ENCODE peak calls at places on chromosome 2, in six cellular contexts. One of them, this sample, is unnamed.

GRCh38 chr2:150619607-150620330 is 132.3 kb upstream of the RND3 start:
- DNase-seq in GM23248: peak; percentile 80
- DNase-seq in PC-3: peak; percentile 86
- DNase-seq in HCT116: no peak
- DNase-seq in neural progenitor cell: no peak
- DNase-seq in GM23338: no peak
- DNase-seq in this sample: no peak

GRCh38 chr2:30109856-30110255 is 37.0 kb upstream of the YPEL5 start:
- DNase-seq in GM23248: no peak
- DNase-seq in PC-3: peak; percentile 69
- DNase-seq in HCT116: no peak
- DNase-seq in neural progenitor cell: no peak
- DNase-seq in GM23338: no peak
- DNase-seq in this sample: no peak

GRCh38 chr2:144508162-144508765 is 11.7 kb downstream of the ZEB2 start:
- DNase-seq in GM23248: peak; percentile 39
- DNase-seq in PC-3: no peak
- DNase-seq in HCT116: no peak
- DNase-seq in neural progenitor cell: no peak
- DNase-seq in GM23338: no peak
- DNase-seq in this sample: no peak

GRCh38 chr2:215498411-215498810 is 62.5 kb upstream of the FN1 start:
- DNase-seq in GM23248: peak; percentile 20
- DNase-seq in PC-3: no peak
- DNase-seq in HCT116: no peak
- DNase-seq in neural progenitor cell: no peak
- DNase-seq in GM23338: no peak
- DNase-seq in this sample: no peak

GRCh38 chr2:162072976-162073775 is 839 bp downstream of the DPP4 start:
- DNase-seq in GM23248: peak; percentile 50
- DNase-seq in PC-3: no peak
- DNase-seq in HCT116: no peak
- DNase-seq in neural progenitor cell: peak; percentile 19
- DNase-seq in GM23338: peak; percentile 56
- DNase-seq in this sample: no peak

GRCh38 chr2:236215196-236215595 is 47.0 kb upstream of the GBX2 start:
- DNase-seq in GM23248: no peak
- DNase-seq in PC-3: no peak
- DNase-seq in HCT116: no peak
- DNase-seq in neural progenitor cell: no peak
- DNase-seq in GM23338: no peak
- DNase-seq in this sample: no peak

GRCh38 chr2:29209551-29209950 is 94.3 kb downstream of the CLIP4 start:
- DNase-seq in GM23248: no peak
- DNase-seq in PC-3: peak; percentile 45
- DNase-seq in HCT116: no peak
- DNase-seq in neural progenitor cell: no peak
- DNase-seq in GM23338: no peak
- DNase-seq in this sample: no peak

GRCh38 chr2:43265006-43265770 is 38.8 kb upstream of the ZFP36L2 start:
- DNase-seq in GM23248: peak; percentile 4
- DNase-seq in PC-3: no peak
- DNase-seq in HCT116: no peak
- DNase-seq in neural progenitor cell: peak; percentile 24
- DNase-seq in GM23338: no peak
- DNase-seq in this sample: no peak

GRCh38 chr2:186984966-186985365 is 136.0 kb upstream of the ZSWIM2 start:
- DNase-seq in GM23248: no peak
- DNase-seq in PC-3: no peak
- DNase-seq in HCT116: no peak
- DNase-seq in neural progenitor cell: no peak
- DNase-seq in GM23338: no peak
- DNase-seq in this sample: no peak

GRCh38 chr2:232872826-232873225 is 2.8 kb downstream of the SNORC start:
- DNase-seq in GM23248: no peak
- DNase-seq in PC-3: no peak
- DNase-seq in HCT116: no peak
- DNase-seq in neural progenitor cell: no peak
- DNase-seq in GM23338: no peak
- DNase-seq in this sample: no peak

GRCh38 chr2:59034791-59035190 is 793.7 kb upstream of the FANCL start:
- DNase-seq in GM23248: peak; percentile 3
- DNase-seq in PC-3: no peak
- DNase-seq in HCT116: no peak
- DNase-seq in neural progenitor cell: no peak
- DNase-seq in GM23338: no peak
- DNase-seq in this sample: no peak

GRCh38 chr2:8796878-8797550 is 40.4 kb downstream of the KIDINS220 start:
- DNase-seq in GM23248: no peak
- DNase-seq in PC-3: no peak
- DNase-seq in HCT116: no peak
- DNase-seq in neural progenitor cell: no peak
- DNase-seq in GM23338: no peak
- DNase-seq in this sample: peak; percentile 48

GRCh38 chr2:160574472-160575140 is 81.0 kb upstream of the RBMS1 start:
- DNase-seq in GM23248: peak; percentile 93
- DNase-seq in PC-3: peak; percentile 78
- DNase-seq in HCT116: no peak
- DNase-seq in neural progenitor cell: no peak
- DNase-seq in GM23338: no peak
- DNase-seq in this sample: no peak

GRCh38 chr2:174174741-174175140 is 73.6 kb downstream of the OLA1 start:
- DNase-seq in GM23248: no peak
- DNase-seq in PC-3: no peak
- DNase-seq in HCT116: no peak
- DNase-seq in neural progenitor cell: no peak
- DNase-seq in GM23338: no peak
- DNase-seq in this sample: no peak

GRCh38 chr2:37768491-37768925 is 97.1 kb upstream of the CDC42EP3 start:
- DNase-seq in GM23248: peak; percentile 94
- DNase-seq in PC-3: peak; percentile 93
- DNase-seq in HCT116: no peak
- DNase-seq in neural progenitor cell: no peak
- DNase-seq in GM23338: peak; percentile 8
- DNase-seq in this sample: no peak

GRCh38 chr2:96353032-96353561 is 17.5 kb downstream of the NCAPH start:
- DNase-seq in GM23248: peak; percentile 89
- DNase-seq in PC-3: no peak
- DNase-seq in HCT116: no peak
- DNase-seq in neural progenitor cell: no peak
- DNase-seq in GM23338: no peak
- DNase-seq in this sample: no peak

GRCh38 chr2:109644571-109645275 is 30.6 kb downstream of the SOWAHC start:
- DNase-seq in GM23248: peak; percentile 60
- DNase-seq in PC-3: peak; percentile 38
- DNase-seq in HCT116: no peak
- DNase-seq in neural progenitor cell: peak; percentile 66
- DNase-seq in GM23338: peak; percentile 35
- DNase-seq in this sample: no peak

GRCh38 chr2:233234996-233235395 is 16.5 kb upstream of the ATG16L1 start:
- DNase-seq in GM23248: no peak
- DNase-seq in PC-3: no peak
- DNase-seq in HCT116: no peak
- DNase-seq in neural progenitor cell: no peak
- DNase-seq in GM23338: no peak
- DNase-seq in this sample: no peak

GRCh38 chr2:46643493-46643892 is 164.1 kb downstream of the TMEM247 start:
- DNase-seq in GM23248: no peak
- DNase-seq in PC-3: no peak
- DNase-seq in HCT116: no peak
- DNase-seq in neural progenitor cell: no peak
- DNase-seq in GM23338: no peak
- DNase-seq in this sample: peak; percentile 66

GRCh38 chr2:217989221-217989948 is 13.4 kb downstream of the TNS1 start:
- DNase-seq in GM23248: peak; percentile 26
- DNase-seq in PC-3: no peak
- DNase-seq in HCT116: no peak
- DNase-seq in neural progenitor cell: no peak
- DNase-seq in GM23338: no peak
- DNase-seq in this sample: no peak

GRCh38 chr2:53913721-53914120 is 54.0 kb upstream of the GPR75 start:
- DNase-seq in GM23248: peak; percentile 83
- DNase-seq in PC-3: no peak
- DNase-seq in HCT116: no peak
- DNase-seq in neural progenitor cell: no peak
- DNase-seq in GM23338: no peak
- DNase-seq in this sample: no peak

GRCh38 chr2:236338495-236339184 is 74.4 kb upstream of the ASB18 start:
- DNase-seq in GM23248: peak; percentile 50
- DNase-seq in PC-3: no peak
- DNase-seq in HCT116: no peak
- DNase-seq in neural progenitor cell: peak; percentile 53
- DNase-seq in GM23338: peak; percentile 57
- DNase-seq in this sample: no peak

GRCh38 chr2:63086687-63087086 is 36.1 kb downstream of the OTX1 start:
- DNase-seq in GM23248: no peak
- DNase-seq in PC-3: no peak
- DNase-seq in HCT116: no peak
- DNase-seq in neural progenitor cell: no peak
- DNase-seq in GM23338: no peak
- DNase-seq in this sample: no peak

GRCh38 chr2:3625186-3625585 is 30.3 kb downstream of the COLEC11 start:
- DNase-seq in GM23248: no peak
- DNase-seq in PC-3: no peak
- DNase-seq in HCT116: no peak
- DNase-seq in neural progenitor cell: no peak
- DNase-seq in GM23338: no peak
- DNase-seq in this sample: no peak

DNA sequence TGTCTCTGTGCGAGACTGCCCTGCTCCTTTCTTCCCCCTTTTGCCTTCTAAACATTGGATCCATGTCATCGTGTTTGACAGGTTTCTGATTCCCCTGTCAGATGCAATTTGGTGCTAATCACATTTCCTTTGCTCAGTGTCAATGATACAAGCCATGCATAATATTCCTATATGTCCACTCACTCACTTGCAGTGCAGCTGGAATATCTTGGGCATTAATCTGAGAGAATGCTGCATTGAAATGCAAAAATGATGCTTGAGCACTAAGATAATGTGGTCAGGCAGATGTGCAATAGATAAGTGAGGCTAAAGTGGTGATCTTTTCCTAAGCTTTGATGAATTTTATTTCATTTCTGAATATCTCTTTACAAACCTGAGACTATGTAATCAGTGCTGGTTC is 375.5 kb downstream of the PARD3B start:
- DNase-seq in GM23248: no peak
- DNase-seq in PC-3: no peak
- DNase-seq in HCT116: no peak
- DNase-seq in neural progenitor cell: no peak
- DNase-seq in GM23338: no peak
- DNase-seq in this sample: no peak
- TF ChIP-seq EZH2 in GM23248: no peak
- TF ChIP-seq EZH2 in PC-3: no peak
- TF ChIP-seq EZH2 in HCT116: no peak
- TF ChIP-seq EZH2 in neural progenitor cell: no peak
- TF ChIP-seq EZH2 in GM23338: no peak
- TF ChIP-seq EZH2 in this sample: no peak

GRCh38 chr2:170821631-170822291 is 5.1 kb downstream of the GAD1 start:
- DNase-seq in GM23248: no peak
- DNase-seq in PC-3: no peak
- DNase-seq in HCT116: no peak
- DNase-seq in neural progenitor cell: no peak
- DNase-seq in GM23338: peak; percentile 31
- DNase-seq in this sample: no peak

GRCh38 chr2:170820647-170821630 is 4.3 kb downstream of the GAD1 start:
- DNase-seq in GM23248: no peak
- DNase-seq in PC-3: no peak
- DNase-seq in HCT116: no peak
- DNase-seq in neural progenitor cell: no peak
- DNase-seq in GM23338: peak; percentile 51
- DNase-seq in this sample: peak; percentile 87

GRCh38 chr2:170818294-170819104 is 1.8 kb downstream of the GAD1 start:
- DNase-seq in GM23248: peak; percentile 33
- DNase-seq in PC-3: no peak
- DNase-seq in HCT116: no peak
- DNase-seq in neural progenitor cell: peak; percentile 44
- DNase-seq in GM23338: peak; percentile 65
- DNase-seq in this sample: no peak

GRCh38 chr2:170817999-170818293 is 1.3 kb downstream of the GAD1 start:
- DNase-seq in GM23248: no peak
- DNase-seq in PC-3: no peak
- DNase-seq in HCT116: no peak
- DNase-seq in neural progenitor cell: peak; percentile 76
- DNase-seq in GM23338: peak; percentile 66
- DNase-seq in this sample: no peak

GRCh38 chr2:170819941-170820646 is 3.4 kb downstream of the GAD1 start:
- DNase-seq in GM23248: no peak
- DNase-seq in PC-3: no peak
- DNase-seq in HCT116: no peak
- DNase-seq in neural progenitor cell: peak; percentile 70
- DNase-seq in GM23338: peak; percentile 83
- DNase-seq in this sample: no peak
- TF ChIP-seq EZH2phosphoT487 in GM23248: no peak
- TF ChIP-seq EZH2phosphoT487 in PC-3: no peak
- TF ChIP-seq EZH2phosphoT487 in HCT116: no peak
- TF ChIP-seq EZH2phosphoT487 in neural progenitor cell: peak; percentile 67
- TF ChIP-seq EZH2phosphoT487 in GM23338: no peak
- TF ChIP-seq EZH2phosphoT487 in this sample: no peak

DNA sequence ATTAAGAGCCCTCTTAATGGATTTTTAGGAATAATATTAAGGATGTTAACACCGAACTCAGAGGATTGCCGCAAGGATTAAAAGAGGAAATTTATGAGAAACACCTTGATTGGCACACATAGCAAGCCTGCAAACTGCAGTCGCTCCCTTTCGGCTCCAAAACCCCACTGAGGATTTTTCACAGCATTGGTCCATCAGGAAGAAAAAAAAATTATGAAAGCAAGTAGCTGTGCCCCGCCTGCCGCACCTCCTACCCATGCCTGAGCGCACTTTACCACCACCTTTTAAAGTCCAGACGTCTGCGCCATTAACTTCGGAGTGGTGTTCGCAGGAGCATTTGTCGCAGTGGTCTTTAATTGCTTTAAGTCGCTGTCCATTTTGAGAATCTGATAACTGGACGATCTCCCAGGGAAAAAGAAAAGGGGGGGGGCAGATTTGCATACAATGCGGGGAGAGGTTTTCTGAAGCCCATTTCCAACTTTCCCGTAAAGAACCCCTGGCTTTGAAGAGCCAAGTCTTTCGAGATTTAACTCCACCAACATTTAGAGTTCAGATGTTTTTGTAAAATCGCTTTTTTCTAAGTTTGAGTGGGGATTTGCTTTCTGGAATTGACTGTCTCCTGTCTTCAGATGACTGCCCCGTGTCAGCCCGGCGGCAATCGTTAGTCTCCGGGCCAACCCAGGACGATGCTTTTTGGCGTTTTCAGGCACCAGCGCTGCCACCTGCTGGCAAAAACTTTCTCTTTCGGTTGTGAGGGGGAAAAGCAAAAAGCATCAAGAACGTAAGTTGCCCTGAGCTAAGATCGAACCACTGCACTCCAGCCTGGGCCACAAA is 914 bp upstream of the TRABD2A start:
- DNase-seq in GM23248: peak; percentile 92
- DNase-seq in PC-3: peak; percentile 91
- DNase-seq in HCT116: peak; percentile 71
- DNase-seq in neural progenitor cell: peak; percentile 90
- DNase-seq in GM23338: peak; percentile 96
- DNase-seq in this sample: peak; percentile 90
- TF ChIP-seq EZH2 in GM23248: no peak
- TF ChIP-seq EZH2 in PC-3: no peak
- TF ChIP-seq EZH2 in HCT116: no peak
- TF ChIP-seq EZH2 in neural progenitor cell: peak; percentile 4
- TF ChIP-seq EZH2 in GM23338: peak; percentile 31
- TF ChIP-seq EZH2 in this sample: no peak

GRCh38 chr2:129894616-129895015 is 84.8 kb upstream of the RAB6C start:
- DNase-seq in GM23248: no peak
- DNase-seq in PC-3: no peak
- DNase-seq in HCT116: no peak
- DNase-seq in neural progenitor cell: no peak
- DNase-seq in GM23338: no peak
- DNase-seq in this sample: no peak
- TF ChIP-seq EZH2phosphoT487 in GM23248: no peak
- TF ChIP-seq EZH2phosphoT487 in PC-3: no peak
- TF ChIP-seq EZH2phosphoT487 in HCT116: no peak
- TF ChIP-seq EZH2phosphoT487 in neural progenitor cell: no peak
- TF ChIP-seq EZH2phosphoT487 in GM23338: no peak
- TF ChIP-seq EZH2phosphoT487 in this sample: no peak

This sample was measured in MM.1S.